ENCODE peak calls at places on chromosome 5, in ten cellular contexts. C, W, S, Q, A, Z, P, U, G and R are unnamed samples.

GRCh38 chr5:17694922-17695321 is 60.7 kb downstream of the TAF11L14 start:
- DNase-seq in C (peak), W (no peak), S (no peak), Q (no peak), A (no peak), Z (no peak), P (no peak), U (no peak), G (no peak), R (no peak)

GRCh38 chr5:4295663-4296339 is 700.2 kb downstream of the IRX1 start:
- DNase-seq in C (no peak), W (no peak), S (no peak), Q (no peak), A (no peak), Z (peak), P (no peak), U (peak), G (no peak), R (no peak)

GRCh38 chr5:2509527-2509926 is 241.9 kb downstream of the IRX2 start:
- DNase-seq in C (no peak), W (no peak), S (no peak), Q (no peak), A (no peak), Z (no peak), P (no peak), U (no peak), G (no peak), R (no peak)

GRCh38 chr5:170307575-170308465 is 10.2 kb upstream of the LCP2 start:
- DNase-seq in C (peak), W (peak), S (no peak), Q (no peak), A (no peak), Z (peak), P (no peak), U (peak), G (peak), R (peak)

GRCh38 chr5:72369301-72370079 is 49.3 kb downstream of the PTCD2 start:
- DNase-seq in C (no peak), W (no peak), S (no peak), Q (no peak), A (no peak), Z (peak), P (no peak), U (peak), G (no peak), R (no peak)

GRCh38 chr5:153678617-153679329 is 188.3 kb downstream of the GRIA1 start:
- DNase-seq in C (no peak), W (no peak), S (no peak), Q (no peak), A (no peak), Z (no peak), P (no peak), U (no peak), G (no peak), R (no peak)

GRCh38 chr5:52989781-52990530 is 804 bp downstream of the ITGA2 start:
- DNase-seq in C (no peak), W (peak), S (peak), Q (peak), A (peak), Z (peak), P (peak), U (peak), G (peak), R (peak)

GRCh38 chr5:135221696-135222095 is 177.3 kb downstream of the MACROH2A1 start:
- DNase-seq in C (no peak), W (no peak), S (no peak), Q (peak), A (peak), Z (no peak), P (no peak), U (no peak), G (no peak), R (no peak)

GRCh38 chr5:125835293-125836172 is 587.7 kb upstream of the GRAMD2B start:
- DNase-seq in C (no peak), W (no peak), S (no peak), Q (no peak), A (no peak), Z (peak), P (peak), U (peak), G (peak), R (peak)